ENCODE peak calls at places on chromosomes 3 and 15, in nine cellular contexts. H is GM06990; N is DMS153; M is NCI-H1694 treated with DMSO at 0.1 percent for 48 hours; R is GM23338; X is MG63; D is activated CD4-positive, CD25-positive, alpha-beta regulatory T cell treated with anti-CD3 and anti-CD28 coated beads, Interleukin-2, amount 50 U/mL, for 72 hours; B is cardiac fibroblast; Q is activated CD4-positive, alpha-beta T cell treated with anti-CD3 and anti-CD28 coated beads, Interleukin-2, amount 10 ng/mL, durations not matched to agents 24 days and 14 days. Y is an unnamed sample.

GRCh38 chr3:65745306-65745705 is 293.4 kb downstream of the MAGI1 start:
- DNase-seq in H (no peak), N (no peak), M (no peak), R (no peak), X (no peak), D (no peak), B (no peak), Q (no peak), Y (no peak)

GRCh38 chr3:30199096-30199734 is 407.2 kb upstream of the TGFBR2 start:
- DNase-seq in H (peak), N (no peak), M (peak), R (peak), X (peak), D (peak), B (peak), Q (peak), Y (peak)

GRCh38 chr15:39657181-39657580 is 76.3 kb downstream of the THBS1 start:
- DNase-seq in H (no peak), N (no peak), M (no peak), R (no peak), X (no peak), D (no peak), B (no peak), Q (no peak), Y (no peak)

GRCh38 chr3:128112406-128112968 is 11.1 kb downstream of the RUVBL1 start:
- DNase-seq in H (no peak), N (peak), M (no peak), R (no peak), X (peak), D (no peak), B (peak), Q (peak), Y (peak)

GRCh38 chr3:135038191-135038590 is 243.1 kb downstream of the EPHB1 start:
- DNase-seq in H (no peak), N (no peak), M (no peak), R (no peak), X (no peak), D (no peak), B (no peak), Q (no peak), Y (no peak)

GRCh38 chr3:15064835-15065549 is at the start of gene MRPS25:
- DNase-seq in H (peak), N (peak), M (peak), R (peak), X (peak), D (peak), B (peak), Q (peak), Y (peak)

GRCh38 chr15:32683906-32684584 is 33.8 kb upstream of the GREM1 start:
- DNase-seq in H (no peak), N (no peak), M (no peak), R (no peak), X (peak), D (no peak), B (peak), Q (no peak), Y (peak)

GRCh38 chr3:138331143-138331894 is 1.7 kb upstream of the NME9 start:
- DNase-seq in H (no peak), N (no peak), M (peak), R (peak), X (no peak), D (no peak), B (peak), Q (no peak), Y (peak)

GRCh38 chr15:47586653-47587224 is 130.6 kb upstream of the SEMA6D start:
- DNase-seq in H (no peak), N (peak), M (peak), R (no peak), X (peak), D (no peak), B (peak), Q (no peak), Y (no peak)

GRCh38 chr3:25854214-25854613 is 64.3 kb downstream of the OXSM start:
- DNase-seq in H (no peak), N (no peak), M (no peak), R (no peak), X (no peak), D (no peak), B (peak), Q (no peak), Y (peak)

GRCh38 chr3:172065534-172065933 is 26.2 kb downstream of the FNDC3B start:
- DNase-seq in H (no peak), N (no peak), M (peak), R (no peak), X (peak), D (no peak), B (peak), Q (no peak), Y (peak)

GRCh38 chr3:78645628-78646310 is 1122.0 kb downstream of the ROBO1 start:
- DNase-seq in H (no peak), N (peak), M (peak), R (peak), X (no peak), D (no peak), B (peak), Q (peak), Y (peak)

GRCh38 chr15:83107841-83108181 is 366 bp downstream of the TM6SF1 start:
- DNase-seq in H (no peak), N (no peak), M (no peak), R (no peak), X (no peak), D (no peak), B (no peak), Q (peak), Y (no peak)

GRCh38 chr3:12557472-12558105 is 702 bp downstream of the MKRN2 start:
- DNase-seq in H (no peak), N (no peak), M (no peak), R (no peak), X (no peak), D (no peak), B (peak), Q (no peak), Y (peak)

GRCh38 chr15:68314563-68314962 is 37.0 kb downstream of the FEM1B start:
- DNase-seq in H (no peak), N (no peak), M (no peak), R (no peak), X (no peak), D (peak), B (no peak), Q (no peak), Y (no peak)

GRCh38 chr15:43132830-43133428 is 457 bp upstream of the TMEM62 start:
- DNase-seq in H (no peak), N (no peak), M (no peak), R (no peak), X (no peak), D (peak), B (no peak), Q (no peak), Y (no peak)

GRCh38 chr3:148833223-148833622 is 5.6 kb downstream of the CPB1 start:
- DNase-seq in H (no peak), N (no peak), M (no peak), R (no peak), X (no peak), D (no peak), B (no peak), Q (peak), Y (no peak)